ENCODE peak calls at places on chromosomes 5 and 9, in five cellular contexts. D, K, Y, X and C are unnamed samples.

GRCh38 chr9:112384690-112385089 is 4.8 kb downstream of the HSDL2 start:
- DNase-seq in X (peak; percentile 45), D (no peak), K (no peak), Y (no peak), C (no peak)

GRCh38 chr5:65100846-65101678 is 332.3 kb downstream of the CWC27 start:
- DNase-seq in X (peak; percentile 34), D (peak; percentile 34), Y (peak; percentile 36), K (peak; percentile 28), C (peak; percentile 21)

GRCh38 chr5:38725419-38725865 is 120.4 kb upstream of the OSMR start:
- DNase-seq in Y (no peak), D (no peak), X (no peak), K (no peak), C (no peak)

GRCh38 chr9:36690769-36691168 is 118.1 kb downstream of the MELK start:
- DNase-seq in K (no peak), D (no peak), X (peak; percentile 50), Y (no peak), C (no peak)

GRCh38 chr5:121668635-121669034 is 183.0 kb upstream of the FTMT start:
- DNase-seq in K (no peak), D (peak; percentile 0), Y (no peak), X (no peak), C (no peak)

GRCh38 chr5:58188287-58188651 is 271.6 kb downstream of the PLK2 start:
- DNase-seq in X (no peak), K (no peak), D (no peak), Y (no peak), C (no peak)

GRCh38 chr5:146561711-146562110 is 45.7 kb upstream of the GPR151 start:
- DNase-seq in D (no peak), Y (no peak), K (no peak), X (no peak), C (no peak)

GRCh38 chr5:141491323-141492167 is 2.7 kb downstream of the PCDHGC5 start:
- DNase-seq in X (no peak), D (no peak), Y (no peak), K (no peak), C (no peak)

GRCh38 chr5:158538506-158539074 is 561.1 kb downstream of the EBF1 start:
- DNase-seq in K (no peak), Y (no peak), X (peak; percentile 12), D (no peak), C (no peak)

GRCh38 chr5:163548649-163549048 is 43.2 kb downstream of the MAT2B start:
- DNase-seq in D (no peak), K (no peak), X (no peak), Y (no peak), C (no peak)

GRCh38 chr9:580652-581342 is 260.7 kb upstream of the DMRT1 start:
- DNase-seq in X (no peak), K (no peak), D (no peak), Y (no peak), C (no peak)